ENCODE peak calls at places on chromosomes 1 and 21, in five cellular contexts. One of them, this sample, is unnamed.

GRCh38 chr1:167455786-167456446 is 62.4 kb downstream of the CD247 start:
- DNase-seq in SK-N-SH: peak
- DNase-seq in mesothelial cell of epicardium: no peak
- DNase-seq in GM23338: peak
- DNase-seq in lower lobe of right lung: no peak
- DNase-seq in this sample: no peak

GRCh38 chr1:49995734-49996133 is 28.0 kb downstream of the AGBL4 start:
- DNase-seq in lower lobe of right lung: no peak
- DNase-seq in GM23338: peak
- DNase-seq in mesothelial cell of epicardium: no peak
- DNase-seq in SK-N-SH: no peak
- DNase-seq in this sample: no peak

GRCh38 chr1:35180776-35181374 is 12.1 kb downstream of the SFPQ start:
- DNase-seq in GM23338: no peak
- DNase-seq in lower lobe of right lung: no peak
- DNase-seq in SK-N-SH: no peak
- DNase-seq in mesothelial cell of epicardium: no peak
- DNase-seq in this sample: no peak

GRCh38 chr21:44699502-44700001 is 2.6 kb downstream of the KRTAP10-12 start:
- DNase-seq in GM23338: no peak
- DNase-seq in SK-N-SH: peak
- DNase-seq in lower lobe of right lung: no peak
- DNase-seq in mesothelial cell of epicardium: no peak
- DNase-seq in this sample: no peak

GRCh38 chr1:213989071-213989739 is 1.4 kb downstream of the PROX1 start:
- DNase-seq in SK-N-SH: peak
- DNase-seq in lower lobe of right lung: no peak
- DNase-seq in GM23338: peak
- DNase-seq in mesothelial cell of epicardium: no peak
- DNase-seq in this sample: no peak

GRCh38 chr1:67651031-67651430 is 34.0 kb upstream of the GADD45A start:
- DNase-seq in SK-N-SH: no peak
- DNase-seq in lower lobe of right lung: no peak
- DNase-seq in GM23338: no peak
- DNase-seq in mesothelial cell of epicardium: no peak
- DNase-seq in this sample: no peak

GRCh38 chr21:36769051-36769867 is 70.3 kb downstream of the SIM2 start:
- DNase-seq in GM23338: no peak
- DNase-seq in SK-N-SH: no peak
- DNase-seq in lower lobe of right lung: no peak
- DNase-seq in mesothelial cell of epicardium: no peak
- DNase-seq in this sample: no peak

GRCh38 chr21:31386006-31386405 is 41.9 kb upstream of the TIAM1 start:
- DNase-seq in SK-N-SH: peak
- DNase-seq in lower lobe of right lung: no peak
- DNase-seq in GM23338: no peak
- DNase-seq in mesothelial cell of epicardium: no peak
- DNase-seq in this sample: no peak

GRCh38 chr1:173134029-173134428 is 73.1 kb downstream of the TNFSF4 start:
- DNase-seq in SK-N-SH: no peak
- DNase-seq in lower lobe of right lung: no peak
- DNase-seq in mesothelial cell of epicardium: no peak
- DNase-seq in GM23338: no peak
- DNase-seq in this sample: no peak

GRCh38 chr21:33127154-33127893 is 57.4 kb downstream of the OLIG1 start:
- DNase-seq in GM23338: peak
- DNase-seq in mesothelial cell of epicardium: peak
- DNase-seq in SK-N-SH: peak
- DNase-seq in lower lobe of right lung: peak
- DNase-seq in this sample: no peak

GRCh38 chr1:47621977-47622376 is 184.1 kb downstream of the FOXD2 start:
- DNase-seq in SK-N-SH: no peak
- DNase-seq in mesothelial cell of epicardium: no peak
- DNase-seq in GM23338: no peak
- DNase-seq in lower lobe of right lung: no peak
- DNase-seq in this sample: no peak

GRCh38 chr1:63827411-63828321 is 53.8 kb downstream of the ROR1 start:
- DNase-seq in lower lobe of right lung: no peak
- DNase-seq in SK-N-SH: no peak
- DNase-seq in GM23338: no peak
- DNase-seq in mesothelial cell of epicardium: no peak
- DNase-seq in this sample: no peak

GRCh38 chr1:193520472-193520871 is 334.1 kb upstream of the B3GALT2 start:
- DNase-seq in SK-N-SH: no peak
- DNase-seq in mesothelial cell of epicardium: no peak
- DNase-seq in GM23338: no peak
- DNase-seq in lower lobe of right lung: no peak
- DNase-seq in this sample: no peak

GRCh38 chr1:39987869-39988268 is 32.9 kb downstream of the MFSD2A start:
- DNase-seq in lower lobe of right lung: no peak
- DNase-seq in SK-N-SH: no peak
- DNase-seq in GM23338: no peak
- DNase-seq in mesothelial cell of epicardium: no peak
- DNase-seq in this sample: no peak

GRCh38 chr1:117664314-117664713 is 58.5 kb downstream of the TENT5C start:
- DNase-seq in mesothelial cell of epicardium: no peak
- DNase-seq in SK-N-SH: no peak
- DNase-seq in GM23338: no peak
- DNase-seq in lower lobe of right lung: no peak
- DNase-seq in this sample: no peak

GRCh38 chr1:29239142-29239541 is 2.8 kb downstream of the PTPRU start:
- DNase-seq in GM23338: no peak
- DNase-seq in mesothelial cell of epicardium: no peak
- DNase-seq in lower lobe of right lung: peak
- DNase-seq in SK-N-SH: peak
- DNase-seq in this sample: no peak

GRCh38 chr1:230401763-230402294 is 24.3 kb downstream of the PGBD5 start:
- DNase-seq in lower lobe of right lung: no peak
- DNase-seq in GM23338: no peak
- DNase-seq in mesothelial cell of epicardium: no peak
- DNase-seq in SK-N-SH: peak
- DNase-seq in this sample: no peak

GRCh38 chr21:37232274-37233018 is 34.7 kb downstream of the VPS26C start:
- DNase-seq in SK-N-SH: no peak
- DNase-seq in mesothelial cell of epicardium: no peak
- DNase-seq in GM23338: no peak
- DNase-seq in lower lobe of right lung: no peak
- DNase-seq in this sample: no peak

GRCh38 chr21:16020878-16021277 is 291.1 kb downstream of the USP25 start:
- DNase-seq in SK-N-SH: peak
- DNase-seq in mesothelial cell of epicardium: no peak
- DNase-seq in GM23338: no peak
- DNase-seq in lower lobe of right lung: no peak
- DNase-seq in this sample: no peak

GRCh38 chr21:16022121-16022520 is 292.3 kb downstream of the USP25 start:
- DNase-seq in SK-N-SH: no peak
- DNase-seq in GM23338: no peak
- DNase-seq in lower lobe of right lung: no peak
- DNase-seq in mesothelial cell of epicardium: no peak
- DNase-seq in this sample: no peak
- TF ChIP-seq CTCF in SK-N-SH: no peak
- TF ChIP-seq CTCF in GM23338: no peak
- TF ChIP-seq CTCF in lower lobe of right lung: no peak
- TF ChIP-seq CTCF in mesothelial cell of epicardium: no peak
- TF ChIP-seq CTCF in this sample: no peak

DNA sequence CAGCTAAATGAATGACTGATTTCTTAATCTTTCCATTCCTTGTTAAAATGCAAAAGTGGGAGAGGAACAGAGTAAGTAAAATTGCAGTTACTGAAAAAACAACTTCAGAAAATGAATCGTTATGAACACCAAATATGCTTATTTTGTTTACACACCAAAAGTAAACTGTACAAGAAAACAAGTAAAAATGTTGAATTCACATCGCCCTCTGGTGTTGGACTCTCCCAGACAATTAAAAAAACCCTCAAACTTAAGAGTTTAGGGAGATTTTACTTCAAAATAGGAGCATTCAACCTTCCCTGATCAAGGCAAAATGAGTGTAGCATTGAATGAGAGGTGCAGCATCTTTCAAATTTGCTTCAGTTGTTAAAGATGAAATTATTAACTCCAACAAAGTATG is 19.4 kb upstream of the ESRRG start:
- DNase-seq in GM23338: peak
- DNase-seq in mesothelial cell of epicardium: no peak
- DNase-seq in lower lobe of right lung: no peak
- DNase-seq in SK-N-SH: no peak
- DNase-seq in this sample: no peak
- TF ChIP-seq CTCF in GM23338: peak
- TF ChIP-seq CTCF in mesothelial cell of epicardium: peak
- TF ChIP-seq CTCF in lower lobe of right lung: no peak
- TF ChIP-seq CTCF in SK-N-SH: peak
- TF ChIP-seq CTCF in this sample: peak

GRCh38 chr1:11475718-11476117 is 3.2 kb upstream of the DISP3 start:
- DNase-seq in SK-N-SH: no peak
- DNase-seq in lower lobe of right lung: no peak
- DNase-seq in mesothelial cell of epicardium: no peak
- DNase-seq in GM23338: no peak
- DNase-seq in this sample: no peak

GRCh38 chr1:11482186-11482585 is 3.2 kb downstream of the DISP3 start:
- DNase-seq in GM23338: no peak
- DNase-seq in SK-N-SH: no peak
- DNase-seq in lower lobe of right lung: no peak
- DNase-seq in mesothelial cell of epicardium: no peak
- DNase-seq in this sample: no peak

GRCh38 chr1:11481019-11481418 is 2.1 kb downstream of the DISP3 start:
- DNase-seq in mesothelial cell of epicardium: no peak
- DNase-seq in SK-N-SH: no peak
- DNase-seq in GM23338: no peak
- DNase-seq in lower lobe of right lung: no peak
- DNase-seq in this sample: peak

GRCh38 chr1:11479375-11479979 is 522 bp downstream of the DISP3 start:
- DNase-seq in lower lobe of right lung: no peak
- DNase-seq in SK-N-SH: peak
- DNase-seq in GM23338: peak
- DNase-seq in mesothelial cell of epicardium: no peak
- DNase-seq in this sample: no peak

GRCh38 chr1:11478571-11479374 is at the start of gene DISP3:
- DNase-seq in mesothelial cell of epicardium: peak
- DNase-seq in GM23338: peak
- DNase-seq in SK-N-SH: peak
- DNase-seq in lower lobe of right lung: peak
- DNase-seq in this sample: no peak
- TF ChIP-seq CTCF in mesothelial cell of epicardium: peak
- TF ChIP-seq CTCF in GM23338: peak
- TF ChIP-seq CTCF in SK-N-SH: peak
- TF ChIP-seq CTCF in lower lobe of right lung: peak
- TF ChIP-seq CTCF in this sample: peak

DNA sequence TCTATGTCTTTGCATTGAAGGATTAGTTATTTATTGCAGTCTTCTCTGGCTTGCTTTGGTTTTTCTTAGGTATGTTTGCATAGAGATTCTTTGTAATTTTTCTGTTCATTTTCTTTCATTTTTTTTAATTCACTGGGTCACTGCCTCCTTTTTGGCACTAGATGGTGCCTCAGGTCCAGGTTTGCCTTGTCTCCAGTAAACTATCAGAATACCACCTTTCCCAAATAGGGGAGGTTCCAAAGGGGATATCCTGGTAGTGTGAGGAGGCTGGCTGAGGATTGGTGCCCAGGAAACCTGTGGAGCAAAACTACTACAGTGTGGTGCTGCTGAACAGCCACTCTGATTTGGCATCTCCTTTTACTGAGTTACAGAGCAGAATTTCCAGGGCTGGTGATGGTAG is 257.1 kb downstream of the KCTD3 start:
- DNase-seq in GM23338: peak
- DNase-seq in SK-N-SH: no peak
- DNase-seq in lower lobe of right lung: no peak
- DNase-seq in mesothelial cell of epicardium: no peak
- DNase-seq in this sample: no peak
- TF ChIP-seq CTCF in GM23338: peak
- TF ChIP-seq CTCF in SK-N-SH: peak
- TF ChIP-seq CTCF in lower lobe of right lung: no peak
- TF ChIP-seq CTCF in mesothelial cell of epicardium: no peak
- TF ChIP-seq CTCF in this sample: peak

GRCh38 chr1:226940806-226941067 is 643 bp downstream of the COQ8A start:
- DNase-seq in mesothelial cell of epicardium: no peak
- DNase-seq in SK-N-SH: no peak
- DNase-seq in GM23338: no peak
- DNase-seq in lower lobe of right lung: no peak
- DNase-seq in this sample: no peak

GRCh38 chr1:226937940-226938725 is 2.0 kb upstream of the COQ8A start:
- DNase-seq in GM23338: no peak
- DNase-seq in mesothelial cell of epicardium: no peak
- DNase-seq in lower lobe of right lung: no peak
- DNase-seq in SK-N-SH: no peak
- DNase-seq in this sample: no peak

GRCh38 chr1:226940029-226940805 is at the start of gene COQ8A:
- DNase-seq in GM23338: peak
- DNase-seq in lower lobe of right lung: peak
- DNase-seq in mesothelial cell of epicardium: peak
- DNase-seq in SK-N-SH: peak
- DNase-seq in this sample: peak

GRCh38 chr1:226938903-226939438 is 1.1 kb upstream of the COQ8A start:
- DNase-seq in GM23338: no peak
- DNase-seq in lower lobe of right lung: no peak
- DNase-seq in mesothelial cell of epicardium: no peak
- DNase-seq in SK-N-SH: no peak
- DNase-seq in this sample: no peak

GRCh38 chr1:226939439-226940028 is 560 bp upstream of the COQ8A start:
- DNase-seq in lower lobe of right lung: peak
- DNase-seq in GM23338: peak
- DNase-seq in mesothelial cell of epicardium: no peak
- DNase-seq in SK-N-SH: peak
- DNase-seq in this sample: no peak
- TF ChIP-seq CTCF in lower lobe of right lung: no peak
- TF ChIP-seq CTCF in GM23338: no peak
- TF ChIP-seq CTCF in mesothelial cell of epicardium: no peak
- TF ChIP-seq CTCF in SK-N-SH: no peak
- TF ChIP-seq CTCF in this sample: peak

This sample was measured in chondrocyte.